ENCODE peak calls at places on chromosomes 13 and 19, in four cellular contexts. K is IMR-90, O is AG09309, A is germinal center. F is an unnamed sample.

GRCh38 chr13:35530147-35530546 is 53.7 kb upstream of the MAB21L1 start:
- DNase-seq in K (no peak), O (no peak), A (no peak), F (no peak)

GRCh38 chr19:56091066-56091490 is 30.0 kb downstream of the ZNF787 start:
- DNase-seq in K (peak; percentile 61), O (no peak), A (no peak), F (no peak)

GRCh38 chr13:42892760-42893159 is 99.3 kb downstream of the EPSTI1 start:
- DNase-seq in K (peak; percentile 49), O (peak; percentile 10), A (no peak), F (no peak)

GRCh38 chr19:40908981-40909380 is 26.9 kb upstream of the CYP2A7 start:
- DNase-seq in K (no peak), O (no peak), A (no peak), F (no peak)

GRCh38 chr13:74009100-74009668 is 125.0 kb downstream of the KLF12 start:
- DNase-seq in K (no peak), O (no peak), A (no peak), F (no peak)

GRCh38 chr19:13281567-13282291 is 131.5 kb downstream of the IER2 start:
- DNase-seq in K (no peak), O (no peak), A (no peak), F (no peak)

GRCh38 chr19:17777840-17778620 is 16.9 kb upstream of the B3GNT3 start:
- DNase-seq in K (peak; percentile 10), O (no peak), A (peak; percentile 63), F (peak; percentile 92)

GRCh38 chr13:50635504-50635903 is 208.0 kb downstream of the DLEU7 start:
- DNase-seq in K (no peak), O (no peak), A (peak; percentile 17), F (peak; percentile 5)

GRCh38 chr13:62747629-62748028 is 1332.0 kb upstream of the PCDH20 start:
- DNase-seq in K (peak; percentile 51), O (no peak), A (no peak), F (peak; percentile 51)

GRCh38 chr13:41588899-41589298 is 131.5 kb downstream of the RGCC start:
- DNase-seq in K (peak; percentile 97), O (peak; percentile 80), A (no peak), F (peak; percentile 23)

GRCh38 chr13:45219938-45220375 is 19.1 kb upstream of the KCTD4 start:
- DNase-seq in K (peak; percentile 44), O (peak; percentile 48), A (no peak), F (peak; percentile 67)

GRCh38 chr13:27617801-27618411 is 2.4 kb downstream of the LNX2 start:
- DNase-seq in K (no peak), O (no peak), A (no peak), F (no peak)

GRCh38 chr19:15532779-15533521 is 24.6 kb downstream of the CYP4F22 start:
- DNase-seq in K (no peak), O (no peak), A (no peak), F (no peak)

F was measured in mesendoderm.